ENCODE peak calls at places on chromosomes 13 and 19, in six cellular contexts. One of them, this sample, is unnamed.

GRCh38 chr13:69585656-69586055 is 522.0 kb upstream of the ATXN8OS start:
- DNase-seq in anterior cingulate cortex: no peak
- DNase-seq in OCI-LY7: no peak
- DNase-seq in AG09319: no peak
- DNase-seq in EL: no peak
- DNase-seq in activated T-cell treated with anti-CD3 and anti-CD28 coated beads for 1 hour: no peak
- DNase-seq in this sample: no peak

GRCh38 chr13:51767100-51767499 is 36.9 kb downstream of the DHRS12 start:
- DNase-seq in anterior cingulate cortex: no peak
- DNase-seq in OCI-LY7: no peak
- DNase-seq in AG09319: no peak
- DNase-seq in EL: no peak
- DNase-seq in activated T-cell treated with anti-CD3 and anti-CD28 coated beads for 1 hour: no peak
- DNase-seq in this sample: no peak

GRCh38 chr19:10419646-10420443 is 493 bp upstream of the PDE4A start:
- DNase-seq in anterior cingulate cortex: peak
- DNase-seq in OCI-LY7: peak
- DNase-seq in AG09319: no peak
- DNase-seq in EL: peak
- DNase-seq in activated T-cell treated with anti-CD3 and anti-CD28 coated beads for 1 hour: no peak
- DNase-seq in this sample: no peak

GRCh38 chr19:5472303-5472702 is 17.1 kb downstream of the ZNRF4 start:
- DNase-seq in anterior cingulate cortex: no peak
- DNase-seq in OCI-LY7: no peak
- DNase-seq in AG09319: no peak
- DNase-seq in EL: no peak
- DNase-seq in activated T-cell treated with anti-CD3 and anti-CD28 coated beads for 1 hour: no peak
- DNase-seq in this sample: no peak

GRCh38 chr19:15869109-15869555 is 28.7 kb downstream of the CYP4F2 start:
- DNase-seq in anterior cingulate cortex: no peak
- DNase-seq in OCI-LY7: peak
- DNase-seq in AG09319: no peak
- DNase-seq in EL: peak
- DNase-seq in activated T-cell treated with anti-CD3 and anti-CD28 coated beads for 1 hour: peak
- DNase-seq in this sample: no peak

GRCh38 chr13:95948646-95949045 is 104.6 kb downstream of the UGGT2 start:
- DNase-seq in anterior cingulate cortex: no peak
- DNase-seq in OCI-LY7: no peak
- DNase-seq in AG09319: no peak
- DNase-seq in EL: peak
- DNase-seq in activated T-cell treated with anti-CD3 and anti-CD28 coated beads for 1 hour: no peak
- DNase-seq in this sample: no peak

GRCh38 chr19:12801466-12802266 is at the start of the genes PRDX2 and THSD8:
- DNase-seq in anterior cingulate cortex: peak
- DNase-seq in OCI-LY7: peak
- DNase-seq in AG09319: no peak
- DNase-seq in EL: peak
- DNase-seq in activated T-cell treated with anti-CD3 and anti-CD28 coated beads for 1 hour: peak
- DNase-seq in this sample: peak

GRCh38 chr19:33395561-33396550 is 22.3 kb downstream of the CEBPG start:
- DNase-seq in anterior cingulate cortex: no peak
- DNase-seq in OCI-LY7: no peak
- DNase-seq in AG09319: no peak
- DNase-seq in EL: peak
- DNase-seq in activated T-cell treated with anti-CD3 and anti-CD28 coated beads for 1 hour: no peak
- DNase-seq in this sample: no peak

GRCh38 chr19:751501-752341 is 809 bp downstream of the MISP start:
- DNase-seq in anterior cingulate cortex: no peak
- DNase-seq in OCI-LY7: no peak
- DNase-seq in AG09319: peak
- DNase-seq in EL: peak
- DNase-seq in activated T-cell treated with anti-CD3 and anti-CD28 coated beads for 1 hour: no peak
- DNase-seq in this sample: no peak

GRCh38 chr13:113848431-113849260 is 15.2 kb downstream of the GAS6 start:
- DNase-seq in anterior cingulate cortex: no peak
- DNase-seq in OCI-LY7: no peak
- DNase-seq in AG09319: no peak
- DNase-seq in EL: no peak
- DNase-seq in activated T-cell treated with anti-CD3 and anti-CD28 coated beads for 1 hour: no peak
- DNase-seq in this sample: no peak

GRCh38 chr19:49850221-49850486 is 805 bp upstream of the PTOV1 start:
- DNase-seq in anterior cingulate cortex: no peak
- DNase-seq in OCI-LY7: no peak
- DNase-seq in AG09319: no peak
- DNase-seq in EL: no peak
- DNase-seq in activated T-cell treated with anti-CD3 and anti-CD28 coated beads for 1 hour: no peak
- DNase-seq in this sample: no peak

GRCh38 chr19:743168-743687 is 7.7 kb upstream of the MISP start:
- DNase-seq in anterior cingulate cortex: no peak
- DNase-seq in OCI-LY7: no peak
- DNase-seq in AG09319: no peak
- DNase-seq in EL: no peak
- DNase-seq in activated T-cell treated with anti-CD3 and anti-CD28 coated beads for 1 hour: no peak
- DNase-seq in this sample: no peak

GRCh38 chr13:50627111-50627510 is 216.4 kb downstream of the DLEU7 start:
- DNase-seq in anterior cingulate cortex: no peak
- DNase-seq in OCI-LY7: no peak
- DNase-seq in AG09319: no peak
- DNase-seq in EL: peak
- DNase-seq in activated T-cell treated with anti-CD3 and anti-CD28 coated beads for 1 hour: no peak
- DNase-seq in this sample: no peak

GRCh38 chr13:22451345-22451744 is 729.4 kb upstream of the SGCG start:
- DNase-seq in anterior cingulate cortex: no peak
- DNase-seq in OCI-LY7: no peak
- DNase-seq in AG09319: no peak
- DNase-seq in EL: no peak
- DNase-seq in activated T-cell treated with anti-CD3 and anti-CD28 coated beads for 1 hour: no peak
- DNase-seq in this sample: peak

GRCh38 chr19:4229179-4229931 is at the start of gene EBI3:
- DNase-seq in anterior cingulate cortex: no peak
- DNase-seq in OCI-LY7: no peak
- DNase-seq in AG09319: no peak
- DNase-seq in EL: peak
- DNase-seq in activated T-cell treated with anti-CD3 and anti-CD28 coated beads for 1 hour: no peak
- DNase-seq in this sample: no peak